ENCODE peak calls at places on chromosomes 11 and 22, in five cellular contexts. One of them, this sample, is unnamed.

GRCh38 chr11:119044708-119045107 is 12.3 kb downstream of the HYOU1 start:
- DNase-seq in HCT116: no peak
- DNase-seq in BJ: no peak
- DNase-seq in suprapubic skin: no peak
- DNase-seq in endodermal cell: peak
- DNase-seq in this sample: no peak

GRCh38 chr11:58685973-58686720 is 45.6 kb downstream of the GLYAT start:
- DNase-seq in suprapubic skin: no peak
- DNase-seq in endodermal cell: no peak
- DNase-seq in HCT116: no peak
- DNase-seq in BJ: no peak
- DNase-seq in this sample: no peak

GRCh38 chr11:74007691-74008372 is 1.1 kb downstream of the UCP3 start:
- DNase-seq in HCT116: no peak
- DNase-seq in endodermal cell: peak
- DNase-seq in suprapubic skin: no peak
- DNase-seq in BJ: no peak
- DNase-seq in this sample: no peak

GRCh38 chr11:93340223-93340622 is 9.7 kb downstream of the DEUP1 start:
- DNase-seq in endodermal cell: no peak
- DNase-seq in BJ: no peak
- DNase-seq in HCT116: no peak
- DNase-seq in suprapubic skin: no peak
- DNase-seq in this sample: no peak

GRCh38 chr22:40415531-40416266 is 45.3 kb downstream of the SGSM3 start:
- DNase-seq in endodermal cell: no peak
- DNase-seq in suprapubic skin: no peak
- DNase-seq in BJ: no peak
- DNase-seq in HCT116: no peak
- DNase-seq in this sample: no peak

GRCh38 chr11:120108154-120108784 is 29.6 kb downstream of the TRIM29 start:
- DNase-seq in BJ: no peak
- DNase-seq in endodermal cell: peak
- DNase-seq in suprapubic skin: no peak
- DNase-seq in HCT116: no peak
- DNase-seq in this sample: no peak

GRCh38 chr11:2482745-2483144 is 37.9 kb downstream of the KCNQ1 start:
- DNase-seq in HCT116: no peak
- DNase-seq in BJ: no peak
- DNase-seq in suprapubic skin: no peak
- DNase-seq in endodermal cell: no peak
- DNase-seq in this sample: no peak

GRCh38 chr11:70483940-70484339 is 85.6 kb downstream of the CTTN start:
- DNase-seq in suprapubic skin: no peak
- DNase-seq in BJ: no peak
- DNase-seq in endodermal cell: no peak
- DNase-seq in HCT116: no peak
- DNase-seq in this sample: no peak

GRCh38 chr11:13303668-13304649 is 26.4 kb downstream of the BMAL1 start:
- DNase-seq in endodermal cell: no peak
- DNase-seq in suprapubic skin: no peak
- DNase-seq in HCT116: no peak
- DNase-seq in BJ: no peak
- DNase-seq in this sample: no peak

GRCh38 chr11:74204692-74205091 is 33.6 kb downstream of the PPME1 start:
- DNase-seq in suprapubic skin: no peak
- DNase-seq in BJ: no peak
- DNase-seq in endodermal cell: no peak
- DNase-seq in HCT116: no peak
- DNase-seq in this sample: no peak

GRCh38 chr11:2526808-2527381 is 82.1 kb downstream of the KCNQ1 start:
- DNase-seq in suprapubic skin: peak
- DNase-seq in HCT116: no peak
- DNase-seq in BJ: no peak
- DNase-seq in endodermal cell: peak
- DNase-seq in this sample: no peak

GRCh38 chr11:119861160-119861559 is 132.2 kb upstream of the NECTIN1 start:
- DNase-seq in endodermal cell: no peak
- DNase-seq in BJ: no peak
- DNase-seq in HCT116: no peak
- DNase-seq in suprapubic skin: no peak
- DNase-seq in this sample: no peak

GRCh38 chr11:23112987-23113886 is 253.0 kb upstream of the CCDC179 start:
- DNase-seq in suprapubic skin: no peak
- DNase-seq in endodermal cell: peak
- DNase-seq in BJ: no peak
- DNase-seq in HCT116: no peak
- DNase-seq in this sample: no peak

GRCh38 chr22:37032535-37033460 is 13.3 kb downstream of the MPST start:
- DNase-seq in endodermal cell: peak
- DNase-seq in suprapubic skin: no peak
- DNase-seq in HCT116: no peak
- DNase-seq in BJ: no peak
- DNase-seq in this sample: no peak

GRCh38 chr11:2942872-2943710 is 13.9 kb upstream of the PHLDA2 start:
- DNase-seq in suprapubic skin: no peak
- DNase-seq in endodermal cell: peak
- DNase-seq in HCT116: no peak
- DNase-seq in BJ: no peak
- DNase-seq in this sample: no peak

GRCh38 chr11:61971177-61972111 is 4.0 kb upstream of the FTH1 start:
- DNase-seq in suprapubic skin: peak
- DNase-seq in BJ: peak
- DNase-seq in endodermal cell: peak
- DNase-seq in HCT116: peak
- DNase-seq in this sample: peak

GRCh38 chr11:128879817-128880216 is 11.3 kb upstream of the KCNJ5 start:
- DNase-seq in HCT116: no peak
- DNase-seq in suprapubic skin: no peak
- DNase-seq in BJ: no peak
- DNase-seq in endodermal cell: peak
- DNase-seq in this sample: no peak

GRCh38 chr11:110349109-110349996 is 52.9 kb upstream of the RDX start:
- DNase-seq in endodermal cell: no peak
- DNase-seq in HCT116: no peak
- DNase-seq in BJ: no peak
- DNase-seq in suprapubic skin: no peak
- DNase-seq in this sample: no peak

GRCh38 chr22:29716814-29717213 is 3.0 kb upstream of the CABP7 start:
- DNase-seq in BJ: no peak
- DNase-seq in endodermal cell: peak
- DNase-seq in suprapubic skin: no peak
- DNase-seq in HCT116: peak
- DNase-seq in this sample: no peak

GRCh38 chr11:11588243-11588642 is 33.6 kb downstream of the GALNT18 start:
- DNase-seq in BJ: no peak
- DNase-seq in HCT116: no peak
- DNase-seq in endodermal cell: no peak
- DNase-seq in suprapubic skin: no peak
- DNase-seq in this sample: no peak

GRCh38 chr11:34623463-34623862 is 2.6 kb downstream of the EHF start:
- DNase-seq in HCT116: no peak
- DNase-seq in suprapubic skin: no peak
- DNase-seq in BJ: no peak
- DNase-seq in endodermal cell: no peak
- DNase-seq in this sample: no peak

GRCh38 chr11:9530020-9530628 is 43.3 kb upstream of the WEE1 start:
- DNase-seq in HCT116: no peak
- DNase-seq in suprapubic skin: no peak
- DNase-seq in BJ: no peak
- DNase-seq in endodermal cell: no peak
- DNase-seq in this sample: no peak

GRCh38 chr11:79189055-79189454 is 251.8 kb downstream of the TENM4 start:
- DNase-seq in BJ: no peak
- DNase-seq in suprapubic skin: no peak
- DNase-seq in endodermal cell: no peak
- DNase-seq in HCT116: no peak
- DNase-seq in this sample: no peak

GRCh38 chr11:199782-200181 is 6.9 kb downstream of the SCGB1C1 start:
- DNase-seq in endodermal cell: peak
- DNase-seq in HCT116: no peak
- DNase-seq in suprapubic skin: peak
- DNase-seq in BJ: no peak
- DNase-seq in this sample: no peak

GRCh38 chr11:69449320-69450063 is 32.0 kb upstream of the LINC01488 start:
- DNase-seq in suprapubic skin: peak
- DNase-seq in endodermal cell: no peak
- DNase-seq in BJ: no peak
- DNase-seq in HCT116: no peak
- DNase-seq in this sample: no peak

GRCh38 chr22:34833982-34834510 is 231.9 kb upstream of the ISX start:
- DNase-seq in suprapubic skin: no peak
- DNase-seq in endodermal cell: peak
- DNase-seq in HCT116: no peak
- DNase-seq in BJ: no peak
- DNase-seq in this sample: no peak

GRCh38 chr11:132463941-132464340 is 1068.4 kb downstream of the OPCML start:
- DNase-seq in suprapubic skin: no peak
- DNase-seq in endodermal cell: no peak
- DNase-seq in HCT116: no peak
- DNase-seq in BJ: no peak
- DNase-seq in this sample: no peak

GRCh38 chr11:118462178-118462577 is 25.9 kb downstream of the KMT2A start:
- DNase-seq in endodermal cell: no peak
- DNase-seq in HCT116: no peak
- DNase-seq in suprapubic skin: no peak
- DNase-seq in BJ: no peak
- DNase-seq in this sample: no peak

GRCh38 chr22:43848366-43849171 is 13.7 kb downstream of the SULT4A1 start:
- DNase-seq in BJ: no peak
- DNase-seq in HCT116: peak
- DNase-seq in endodermal cell: peak
- DNase-seq in suprapubic skin: no peak
- DNase-seq in this sample: no peak
- TF ChIP-seq CTCF in BJ: peak
- TF ChIP-seq CTCF in HCT116: peak
- TF ChIP-seq CTCF in endodermal cell: peak
- TF ChIP-seq CTCF in suprapubic skin: no peak
- TF ChIP-seq CTCF in this sample: peak

GRCh38 chr11:89177691-89178231 is at the start of gene TYR:
- DNase-seq in endodermal cell: no peak
- DNase-seq in HCT116: no peak
- DNase-seq in BJ: no peak
- DNase-seq in suprapubic skin: no peak
- DNase-seq in this sample: no peak

GRCh38 chr11:89176938-89177337 is 737 bp upstream of the TYR start:
- DNase-seq in BJ: no peak
- DNase-seq in endodermal cell: no peak
- DNase-seq in suprapubic skin: no peak
- DNase-seq in HCT116: no peak
- DNase-seq in this sample: no peak

GRCh38 chr11:89182773-89183172 is 5.1 kb downstream of the TYR start:
- DNase-seq in HCT116: no peak
- DNase-seq in suprapubic skin: no peak
- DNase-seq in BJ: no peak
- DNase-seq in endodermal cell: no peak
- DNase-seq in this sample: no peak

GRCh38 chr11:89184021-89184420 is 6.3 kb downstream of the TYR start:
- DNase-seq in suprapubic skin: no peak
- DNase-seq in endodermal cell: no peak
- DNase-seq in BJ: no peak
- DNase-seq in HCT116: no peak
- DNase-seq in this sample: no peak

GRCh38 chr11:89181111-89181510 is 3.4 kb downstream of the TYR start:
- DNase-seq in suprapubic skin: no peak
- DNase-seq in BJ: no peak
- DNase-seq in endodermal cell: no peak
- DNase-seq in HCT116: no peak
- DNase-seq in this sample: no peak
- H3K4me3 ChIP-seq in suprapubic skin: no peak
- H3K4me3 ChIP-seq in BJ: no peak
- H3K4me3 ChIP-seq in endodermal cell: no peak
- H3K4me3 ChIP-seq in HCT116: no peak
- H3K4me3 ChIP-seq in this sample: no peak

GRCh38 chr11:45021692-45022130 is 71.0 kb upstream of the TP53I11 start:
- DNase-seq in HCT116: no peak
- DNase-seq in suprapubic skin: peak
- DNase-seq in BJ: no peak
- DNase-seq in endodermal cell: peak
- DNase-seq in this sample: no peak

GRCh38 chr11:45021001-45021400 is 70.3 kb upstream of the TP53I11 start:
- DNase-seq in BJ: no peak
- DNase-seq in endodermal cell: peak
- DNase-seq in suprapubic skin: no peak
- DNase-seq in HCT116: no peak
- DNase-seq in this sample: no peak

GRCh38 chr11:45022294-45023064 is 71.8 kb upstream of the TP53I11 start:
- DNase-seq in endodermal cell: peak
- DNase-seq in BJ: no peak
- DNase-seq in HCT116: no peak
- DNase-seq in suprapubic skin: no peak
- DNase-seq in this sample: no peak

GRCh38 chr11:45023065-45023365 is 72.3 kb upstream of the TP53I11 start:
- DNase-seq in suprapubic skin: no peak
- DNase-seq in HCT116: no peak
- DNase-seq in BJ: no peak
- DNase-seq in endodermal cell: no peak
- DNase-seq in this sample: no peak

GRCh38 chr11:45017329-45017728 is 66.6 kb upstream of the TP53I11 start:
- DNase-seq in endodermal cell: peak
- DNase-seq in suprapubic skin: no peak
- DNase-seq in BJ: no peak
- DNase-seq in HCT116: no peak
- DNase-seq in this sample: no peak
- TF ChIP-seq CTCF in endodermal cell: peak
- TF ChIP-seq CTCF in suprapubic skin: no peak
- TF ChIP-seq CTCF in BJ: no peak
- TF ChIP-seq CTCF in HCT116: peak
- TF ChIP-seq CTCF in this sample: no peak

GRCh38 chr11:20020716-20021115 is 139.6 kb downstream of the DBX1 start:
- DNase-seq in BJ: no peak
- DNase-seq in HCT116: no peak
- DNase-seq in suprapubic skin: no peak
- DNase-seq in endodermal cell: no peak
- DNase-seq in this sample: no peak

GRCh38 chr11:20021771-20022362 is 138.4 kb downstream of the DBX1 start:
- DNase-seq in suprapubic skin: no peak
- DNase-seq in endodermal cell: peak
- DNase-seq in BJ: no peak
- DNase-seq in HCT116: no peak
- DNase-seq in this sample: no peak

GRCh38 chr11:20023082-20023426 is 137.2 kb downstream of the DBX1 start:
- DNase-seq in endodermal cell: no peak
- DNase-seq in BJ: no peak
- DNase-seq in HCT116: no peak
- DNase-seq in suprapubic skin: no peak
- DNase-seq in this sample: no peak

GRCh38 chr11:20021212-20021611 is 139.1 kb downstream of the DBX1 start:
- DNase-seq in suprapubic skin: no peak
- DNase-seq in HCT116: no peak
- DNase-seq in BJ: no peak
- DNase-seq in endodermal cell: no peak
- DNase-seq in this sample: no peak

GRCh38 chr11:20022363-20023081 is 137.8 kb downstream of the DBX1 start:
- DNase-seq in suprapubic skin: no peak
- DNase-seq in BJ: no peak
- DNase-seq in HCT116: no peak
- DNase-seq in endodermal cell: peak
- DNase-seq in this sample: no peak
- H3K4me3 ChIP-seq in suprapubic skin: peak
- H3K4me3 ChIP-seq in BJ: no peak
- H3K4me3 ChIP-seq in HCT116: no peak
- H3K4me3 ChIP-seq in endodermal cell: peak
- H3K4me3 ChIP-seq in this sample: peak

GRCh38 chr22:46444390-46444854 is 93.0 kb downstream of the CELSR1 start:
- DNase-seq in BJ: no peak
- DNase-seq in HCT116: no peak
- DNase-seq in endodermal cell: peak
- DNase-seq in suprapubic skin: no peak
- DNase-seq in this sample: no peak
- TF ChIP-seq CTCF in BJ: peak
- TF ChIP-seq CTCF in HCT116: peak
- TF ChIP-seq CTCF in endodermal cell: peak
- TF ChIP-seq CTCF in suprapubic skin: no peak
- TF ChIP-seq CTCF in this sample: peak

This sample was measured in AG04449.